ENCODE peak calls at places on chromosomes 11 and 22, in six cellular contexts. T is T-cell; K is activated CD8-positive, alpha-beta T cell treated with anti-CD3 and anti-CD28 coated beads for 36 hours; O is body of pancreas; B is RPMI7951; W is psoas muscle. F is an unnamed sample.

GRCh38 chr11:334264-335033 is 13.8 kb upstream of the IFITM3 start:
- DNase-seq in O (no peak), T (no peak), K (no peak), B (no peak), W (peak; percentile 57), F (peak; percentile 55)

GRCh38 chr22:29128891-29129643 is 56.2 kb downstream of the KREMEN1 start:
- DNase-seq in O (no peak), B (peak; percentile 74), K (no peak), W (no peak), T (no peak), F (no peak)

GRCh38 chr11:132064987-132065620 is 694.7 kb downstream of the NTM start:
- DNase-seq in O (no peak), K (no peak), W (no peak), B (peak; percentile 100), T (no peak), F (peak; percentile 95)

GRCh38 chr11:27611946-27612455 is 88.3 kb downstream of the BDNF start:
- DNase-seq in O (no peak), T (no peak), K (no peak), B (no peak), W (no peak), F (no peak)

GRCh38 chr22:40709752-40710413 is 30.6 kb downstream of the MCHR1 start:
- DNase-seq in B (peak; percentile 62), K (no peak), W (peak; percentile 28), T (no peak), O (no peak), F (no peak)

GRCh38 chr22:26471522-26471921 is 12.1 kb downstream of the HPS4 start:
- DNase-seq in K (no peak), T (no peak), B (peak; percentile 91), O (no peak), W (peak; percentile 56), F (peak; percentile 98)

GRCh38 chr11:72353861-72354260 is 80.5 kb downstream of the CLPB start:
- DNase-seq in W (no peak), T (no peak), O (no peak), B (peak; percentile 24), K (no peak), F (no peak)

GRCh38 chr22:40512426-40513136 is 123.9 kb downstream of the MRTFA start:
- DNase-seq in O (peak; percentile 34), B (peak; percentile 98), K (no peak), T (no peak), W (no peak), F (peak; percentile 100)

GRCh38 chr22:42848941-42849340 is 8.1 kb downstream of the ARFGAP3 start:
- DNase-seq in W (no peak), T (no peak), O (peak; percentile 61), B (no peak), K (no peak), F (no peak)

GRCh38 chr11:26849009-26849408 is 127.1 kb upstream of the SLC5A12 start:
- DNase-seq in T (no peak), O (peak; percentile 18), B (no peak), W (peak; percentile 23), K (no peak), F (no peak)

GRCh38 chr22:36925388-36926290 is 12.2 kb downstream of the CSF2RB start:
- DNase-seq in O (no peak), T (no peak), W (no peak), B (peak; percentile 65), K (no peak), F (no peak)

GRCh38 chr11:34792814-34793241 is 123.4 kb downstream of the APIP start:
- DNase-seq in T (no peak), B (peak; percentile 9), K (no peak), W (no peak), O (peak; percentile 53), F (no peak)

GRCh38 chr11:122261546-122261945 is 145.5 kb upstream of the BLID start:
- DNase-seq in B (peak; percentile 56), T (no peak), O (no peak), K (no peak), W (no peak), F (no peak)